ENCODE peak calls at places on chromosomes 16 and 17, in four cellular contexts. One of them, this sample, is unnamed.

GRCh38 chr16:86060381-86061317 is 161.7 kb downstream of the IRF8 start:
- DNase-seq in tibial nerve: no peak
- DNase-seq in fibroblast of mammary gland: no peak
- DNase-seq in fibroblast of lung: no peak
- DNase-seq in this sample: no peak

GRCh38 chr16:58222532-58223316 is 24.8 kb upstream of the CSNK2A2 start:
- DNase-seq in tibial nerve: no peak
- DNase-seq in fibroblast of mammary gland: peak; percentile 18
- DNase-seq in fibroblast of lung: peak; percentile 37
- DNase-seq in this sample: no peak

GRCh38 chr17:5788266-5788900 is 204.1 kb upstream of the NLRP1 start:
- DNase-seq in tibial nerve: no peak
- DNase-seq in fibroblast of mammary gland: peak; percentile 36
- DNase-seq in fibroblast of lung: peak; percentile 58
- DNase-seq in this sample: no peak

GRCh38 chr17:70527364-70527888 is 358.1 kb downstream of the KCNJ2 start:
- DNase-seq in tibial nerve: no peak
- DNase-seq in fibroblast of mammary gland: no peak
- DNase-seq in fibroblast of lung: peak; percentile 31
- DNase-seq in this sample: no peak

GRCh38 chr16:86882586-86883280 is 304.4 kb downstream of the FOXL1 start:
- DNase-seq in tibial nerve: no peak
- DNase-seq in fibroblast of mammary gland: peak; percentile 88
- DNase-seq in fibroblast of lung: peak; percentile 86
- DNase-seq in this sample: peak; percentile 25

GRCh38 chr16:75620326-75621169 is 2.5 kb downstream of the ADAT1 start:
- DNase-seq in tibial nerve: no peak
- DNase-seq in fibroblast of mammary gland: no peak
- DNase-seq in fibroblast of lung: no peak
- DNase-seq in this sample: no peak

GRCh38 chr17:62708587-62708986 is 81.1 kb downstream of the MRC2 start:
- DNase-seq in tibial nerve: no peak
- DNase-seq in fibroblast of mammary gland: peak; percentile 52
- DNase-seq in fibroblast of lung: peak; percentile 30
- DNase-seq in this sample: no peak

GRCh38 chr16:20385844-20386832 is 18.4 kb downstream of the PDILT start:
- DNase-seq in tibial nerve: peak; percentile 25
- DNase-seq in fibroblast of mammary gland: peak; percentile 41
- DNase-seq in fibroblast of lung: peak; percentile 10
- DNase-seq in this sample: peak; percentile 3

GRCh38 chr16:56871172-56871593 is 6.2 kb downstream of the SLC12A3 start:
- DNase-seq in tibial nerve: no peak
- DNase-seq in fibroblast of mammary gland: peak; percentile 34
- DNase-seq in fibroblast of lung: peak; percentile 27
- DNase-seq in this sample: no peak

GRCh38 chr17:78923660-78924453 is 1.3 kb downstream of the TIMP2 start:
- DNase-seq in tibial nerve: peak; percentile 55
- DNase-seq in fibroblast of mammary gland: no peak
- DNase-seq in fibroblast of lung: no peak
- DNase-seq in this sample: no peak

GRCh38 chr17:55157165-55157564 is 107.6 kb upstream of the HLF start:
- DNase-seq in tibial nerve: no peak
- DNase-seq in fibroblast of mammary gland: peak; percentile 37
- DNase-seq in fibroblast of lung: peak; percentile 84
- DNase-seq in this sample: no peak

GRCh38 chr17:4329838-4330237 is 36.6 kb downstream of the UBE2G1 start:
- DNase-seq in tibial nerve: no peak
- DNase-seq in fibroblast of mammary gland: peak; percentile 99
- DNase-seq in fibroblast of lung: peak; percentile 98
- DNase-seq in this sample: no peak

GRCh38 chr17:80362428-80363119 is 52.4 kb upstream of the ENDOV start:
- DNase-seq in tibial nerve: peak; percentile 52
- DNase-seq in fibroblast of mammary gland: peak; percentile 90
- DNase-seq in fibroblast of lung: peak; percentile 49
- DNase-seq in this sample: peak; percentile 7

GRCh38 chr17:33858682-33859081 is 396.4 kb upstream of the CCL2 start:
- DNase-seq in tibial nerve: no peak
- DNase-seq in fibroblast of mammary gland: no peak
- DNase-seq in fibroblast of lung: no peak
- DNase-seq in this sample: no peak

GRCh38 chr17:50133028-50133768 is 3.2 kb upstream of the SAMD14 start:
- DNase-seq in tibial nerve: no peak
- DNase-seq in fibroblast of mammary gland: peak; percentile 43
- DNase-seq in fibroblast of lung: peak; percentile 72
- DNase-seq in this sample: no peak

GRCh38 chr16:89330177-89330856 is 112.8 kb downstream of the ZNF778 start:
- DNase-seq in tibial nerve: no peak
- DNase-seq in fibroblast of mammary gland: peak; percentile 55
- DNase-seq in fibroblast of lung: peak; percentile 78
- DNase-seq in this sample: no peak

GRCh38 chr17:4562000-4562969 is 1.9 kb upstream of the GGT6 start:
- DNase-seq in tibial nerve: no peak
- DNase-seq in fibroblast of mammary gland: no peak
- DNase-seq in fibroblast of lung: peak; percentile 11
- DNase-seq in this sample: no peak

GRCh38 chr16:2520097-2520783 is at the start of gene AMDHD2:
- DNase-seq in tibial nerve: peak; percentile 85
- DNase-seq in fibroblast of mammary gland: peak; percentile 91
- DNase-seq in fibroblast of lung: peak; percentile 84
- DNase-seq in this sample: peak; percentile 70

GRCh38 chr17:57541472-57542394 is 203.4 kb downstream of the CCDC182 start:
- DNase-seq in tibial nerve: no peak
- DNase-seq in fibroblast of mammary gland: no peak
- DNase-seq in fibroblast of lung: peak; percentile 91
- DNase-seq in this sample: no peak

GRCh38 chr16:85767569-85767968 is 16.7 kb upstream of the C16orf74 start:
- DNase-seq in tibial nerve: no peak
- DNase-seq in fibroblast of mammary gland: peak; percentile 78
- DNase-seq in fibroblast of lung: peak; percentile 86
- DNase-seq in this sample: no peak

DNA sequence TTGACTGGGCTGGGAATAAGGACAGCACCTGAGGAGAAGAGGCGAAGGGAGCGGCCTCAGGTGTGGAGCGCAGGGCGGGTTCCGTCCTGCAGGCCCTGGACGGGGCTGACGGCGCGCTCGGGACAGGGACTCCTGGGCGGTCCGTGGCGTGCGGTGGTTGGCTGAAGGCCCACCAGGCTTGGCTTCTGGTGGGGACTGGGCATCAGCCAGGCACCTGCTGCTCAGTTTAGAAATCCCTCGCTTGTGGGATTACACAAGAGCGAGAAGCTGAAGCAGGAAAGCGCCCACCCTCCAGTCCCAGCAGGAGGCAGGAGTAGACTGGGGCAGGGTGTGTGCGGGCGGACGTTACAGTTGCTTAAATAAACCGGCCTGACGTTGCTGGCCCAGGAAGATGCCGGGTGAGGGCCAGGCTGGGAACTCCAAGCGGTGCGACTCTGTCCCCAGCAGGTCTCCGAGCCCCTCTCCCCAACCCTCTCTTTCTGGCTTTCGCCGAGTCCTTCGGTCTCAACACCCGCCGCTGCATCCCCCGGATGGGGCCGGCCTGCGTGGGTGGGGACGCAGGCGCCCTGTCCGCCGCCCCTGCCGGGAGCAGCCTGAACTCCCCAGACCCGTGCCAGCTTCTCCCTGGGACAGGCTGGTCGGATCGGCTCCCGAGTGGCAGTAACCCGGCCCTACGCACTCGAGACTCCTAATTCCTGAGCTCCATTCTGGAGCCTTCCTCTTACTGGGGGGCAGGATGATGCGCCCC is 639 bp downstream of the MIF4GD start:
- DNase-seq in tibial nerve: no peak
- DNase-seq in fibroblast of mammary gland: peak; percentile 76
- DNase-seq in fibroblast of lung: peak; percentile 76
- DNase-seq in this sample: no peak
- TF ChIP-seq CTCF in tibial nerve: no peak
- TF ChIP-seq CTCF in fibroblast of mammary gland: peak; percentile 38
- TF ChIP-seq CTCF in fibroblast of lung: peak; percentile 36
- TF ChIP-seq CTCF in this sample: peak; percentile 62

GRCh38 chr17:28226563-28226962 is 92.4 kb upstream of the TMEM97 start:
- DNase-seq in tibial nerve: no peak
- DNase-seq in fibroblast of mammary gland: no peak
- DNase-seq in fibroblast of lung: no peak
- DNase-seq in this sample: no peak

GRCh38 chr17:28230011-28230410 is 89.0 kb upstream of the TMEM97 start:
- DNase-seq in tibial nerve: no peak
- DNase-seq in fibroblast of mammary gland: no peak
- DNase-seq in fibroblast of lung: no peak
- DNase-seq in this sample: no peak

GRCh38 chr17:28227278-28228108 is 91.5 kb upstream of the TMEM97 start:
- DNase-seq in tibial nerve: no peak
- DNase-seq in fibroblast of mammary gland: peak; percentile 19
- DNase-seq in fibroblast of lung: peak; percentile 43
- DNase-seq in this sample: no peak

GRCh38 chr17:28228986-28229729 is 89.8 kb upstream of the TMEM97 start:
- DNase-seq in tibial nerve: no peak
- DNase-seq in fibroblast of mammary gland: no peak
- DNase-seq in fibroblast of lung: no peak
- DNase-seq in this sample: no peak

DNA sequence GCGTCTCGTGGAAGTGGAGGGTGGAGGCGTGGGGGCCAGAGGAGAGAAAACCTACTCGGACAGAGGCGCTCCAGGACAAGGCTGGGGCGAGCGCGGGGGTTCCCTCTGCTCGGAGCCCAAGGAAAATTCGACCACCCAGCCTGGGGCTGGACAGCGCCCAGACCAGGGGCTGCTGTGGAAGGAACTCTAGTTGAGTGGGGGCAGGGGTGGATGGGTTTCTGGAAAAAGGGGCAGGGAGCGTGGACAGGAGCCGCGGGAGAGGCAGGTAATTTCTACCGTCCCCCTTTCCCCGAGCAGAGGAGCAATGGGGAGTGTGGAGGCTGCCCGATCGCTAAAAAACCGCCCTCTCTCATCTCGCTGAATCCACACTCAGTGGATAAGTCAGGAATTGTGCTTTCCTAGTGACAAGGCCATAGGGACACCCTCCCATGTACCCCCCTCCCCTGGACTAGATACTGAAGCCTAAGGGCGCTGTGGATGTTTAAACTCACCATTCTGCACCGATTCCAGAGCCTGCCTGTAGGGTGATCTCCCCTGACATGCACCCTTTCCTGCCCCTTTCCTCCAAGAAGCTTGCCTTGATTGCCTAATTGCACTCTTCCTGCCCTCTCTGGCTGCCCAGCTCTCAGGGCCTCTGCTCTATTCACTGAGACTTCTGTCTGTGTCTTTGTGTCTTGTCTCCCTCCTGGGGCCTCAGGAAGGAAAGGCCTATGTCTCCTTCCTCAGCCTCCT is 90.7 kb upstream of the TMEM97 start:
- DNase-seq in tibial nerve: no peak
- DNase-seq in fibroblast of mammary gland: no peak
- DNase-seq in fibroblast of lung: no peak
- DNase-seq in this sample: no peak
- TF ChIP-seq CTCF in tibial nerve: no peak
- TF ChIP-seq CTCF in fibroblast of mammary gland: peak; percentile 25
- TF ChIP-seq CTCF in fibroblast of lung: no peak
- TF ChIP-seq CTCF in this sample: no peak

GRCh38 chr17:73227944-73228343 is 33.7 kb downstream of the CPSF4L start:
- DNase-seq in tibial nerve: no peak
- DNase-seq in fibroblast of mammary gland: no peak
- DNase-seq in fibroblast of lung: no peak
- DNase-seq in this sample: no peak

GRCh38 chr17:73226556-73227172 is 33.8 kb downstream of the COG1 start:
- DNase-seq in tibial nerve: no peak
- DNase-seq in fibroblast of mammary gland: no peak
- DNase-seq in fibroblast of lung: peak; percentile 44
- DNase-seq in this sample: no peak

GRCh38 chr17:73227379-73227778 is 34.3 kb downstream of the CPSF4L start:
- DNase-seq in tibial nerve: no peak
- DNase-seq in fibroblast of mammary gland: no peak
- DNase-seq in fibroblast of lung: no peak
- DNase-seq in this sample: no peak

GRCh38 chr17:73224663-73225305 is 31.9 kb downstream of the COG1 start:
- DNase-seq in tibial nerve: no peak
- DNase-seq in fibroblast of mammary gland: no peak
- DNase-seq in fibroblast of lung: no peak
- DNase-seq in this sample: no peak

DNA sequence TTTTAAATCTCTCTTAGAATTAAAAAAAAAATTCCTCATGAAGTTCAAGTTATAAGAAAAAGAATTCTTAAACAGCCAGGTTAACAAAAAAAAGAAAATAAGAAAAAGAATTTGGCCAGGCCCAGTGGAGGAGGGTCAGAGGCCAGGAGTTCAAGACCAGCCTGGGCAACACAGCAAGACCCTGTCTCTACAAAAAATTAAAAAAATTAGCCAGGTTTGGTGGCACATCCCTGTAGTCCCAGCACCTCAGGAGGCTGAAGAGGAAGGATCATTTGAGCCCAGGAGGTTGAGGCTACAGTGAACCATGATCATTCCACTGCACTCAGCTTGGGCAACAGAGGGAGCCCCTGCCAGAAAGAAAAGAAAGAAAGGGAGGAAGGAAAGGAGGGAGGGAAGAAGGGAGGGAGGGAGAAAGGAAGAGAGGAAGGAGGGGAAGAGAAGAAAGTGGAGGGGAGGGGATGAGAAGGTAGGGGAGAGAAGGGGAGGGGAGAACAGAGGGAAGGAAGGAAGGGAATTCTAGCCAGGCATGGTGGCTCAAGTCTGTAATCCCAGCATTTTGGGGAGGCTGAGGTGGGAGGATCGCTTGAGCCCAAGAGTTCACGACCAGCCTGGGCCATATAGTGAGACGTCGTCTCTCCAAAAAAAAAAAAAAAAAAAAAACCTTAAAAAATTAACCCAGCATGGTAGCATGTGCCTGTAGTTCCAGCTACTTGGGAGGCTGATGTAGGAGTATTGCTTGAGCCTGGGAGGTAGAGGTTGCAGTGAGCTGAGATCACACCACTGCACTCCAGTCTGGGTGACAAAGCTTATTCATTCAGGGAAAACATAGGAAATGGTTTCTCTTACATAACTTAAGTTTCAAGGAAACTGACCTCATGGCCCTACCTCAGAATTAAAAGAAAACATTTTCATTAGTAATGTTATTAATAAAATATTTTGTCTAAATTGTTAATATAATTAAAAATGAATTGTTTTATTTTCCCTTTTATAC is 31.1 kb downstream of the COG1 start:
- DNase-seq in tibial nerve: no peak
- DNase-seq in fibroblast of mammary gland: no peak
- DNase-seq in fibroblast of lung: no peak
- DNase-seq in this sample: no peak
- TF ChIP-seq CTCF in tibial nerve: no peak
- TF ChIP-seq CTCF in fibroblast of mammary gland: no peak
- TF ChIP-seq CTCF in fibroblast of lung: no peak
- TF ChIP-seq CTCF in this sample: no peak

DNA sequence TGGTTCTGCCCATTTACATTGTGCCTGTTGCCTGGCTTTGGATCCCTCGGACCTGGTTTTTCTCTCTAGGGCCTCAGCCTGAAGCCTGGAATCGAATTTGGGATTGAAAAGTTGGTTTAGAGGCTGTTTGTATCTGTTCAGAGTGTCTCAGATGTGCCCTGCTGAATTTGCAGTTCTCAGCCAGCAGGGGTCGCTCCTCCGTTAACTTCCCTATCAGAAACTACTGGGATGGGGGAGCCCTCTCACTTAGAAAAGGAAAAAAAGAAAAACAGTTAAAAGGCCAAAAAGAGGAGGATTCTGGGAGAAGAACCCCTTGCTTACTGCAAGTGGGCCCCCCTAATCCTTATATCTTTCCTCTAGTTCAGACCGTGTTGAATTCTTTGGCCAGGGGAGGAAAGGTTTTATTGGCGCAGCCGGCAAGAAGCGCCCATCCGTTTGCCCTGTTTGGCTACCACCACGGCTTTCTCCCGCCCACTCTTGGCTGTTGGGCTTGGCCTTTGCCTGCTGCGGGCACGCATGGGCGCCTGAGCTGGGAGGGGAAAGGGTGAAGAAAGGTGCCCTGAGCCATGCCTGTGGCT is 8.7 kb downstream of the FZD2 start:
- DNase-seq in tibial nerve: no peak
- DNase-seq in fibroblast of mammary gland: no peak
- DNase-seq in fibroblast of lung: no peak
- DNase-seq in this sample: no peak
- TF ChIP-seq CTCF in tibial nerve: no peak
- TF ChIP-seq CTCF in fibroblast of mammary gland: peak; percentile 58
- TF ChIP-seq CTCF in fibroblast of lung: peak; percentile 38
- TF ChIP-seq CTCF in this sample: peak; percentile 35

This sample was measured in AG09319.